ENCODE peak calls at places on chromosomes 4 and X, in nine cellular contexts. V is GM12865, U is HFF-Myc, C is mucosa of descending colon, M is ovary, I is fibroblast of lung, Y is transverse colon, K is bronchial epithelial cell, N is AG04450. W is an unnamed sample.

GRCh38 chr4:155590751-155591150 is 75.9 kb upstream of the GUCY1A1 start:
- DNase-seq in V (no peak), U (no peak), C (no peak), M (no peak), I (no peak), Y (no peak), K (no peak), N (no peak), W (no peak)

GRCh38 chr4:6855692-6856297 is 53.8 kb upstream of the TBC1D14 start:
- DNase-seq in V (peak), U (peak), C (no peak), M (no peak), I (peak), Y (no peak), K (peak), N (peak), W (peak)

GRCh38 chrX:23557070-23557469 is 110.2 kb upstream of the PRDX4 start:
- DNase-seq in V (peak), U (no peak), C (no peak), M (no peak), I (peak), Y (no peak), K (no peak), N (no peak), W (no peak)

GRCh38 chr4:53706422-53707032 is 115.2 kb upstream of the LNX1 start:
- DNase-seq in V (peak), U (peak), C (no peak), M (no peak), I (peak), Y (no peak), K (peak), N (no peak), W (no peak)

GRCh38 chr4:132548463-132548862 is 600.6 kb upstream of the PCDH10 start:
- DNase-seq in V (no peak), U (no peak), C (no peak), M (no peak), I (no peak), Y (no peak), K (no peak), N (no peak), W (no peak)

GRCh38 chrX:12978205-12979010 is 3.5 kb downstream of the TMSB4X start:
- DNase-seq in V (peak), U (no peak), C (peak), M (peak), I (peak), Y (peak), K (peak), N (peak), W (peak)

GRCh38 chr4:4872148-4872903 is 12.9 kb downstream of the MSX1 start:
- DNase-seq in V (no peak), U (no peak), C (no peak), M (no peak), I (no peak), Y (no peak), K (no peak), N (no peak), W (no peak)

GRCh38 chrX:137052641-137053235 is 18.9 kb upstream of the GPR101 start:
- DNase-seq in V (no peak), U (no peak), C (no peak), M (no peak), I (no peak), Y (no peak), K (no peak), N (no peak), W (no peak)

GRCh38 chr4:145731026-145731425 is 51.1 kb downstream of the C4orf51 start:
- DNase-seq in V (no peak), U (no peak), C (peak), M (no peak), I (peak), Y (peak), K (no peak), N (peak), W (peak)

GRCh38 chrX:128458888-128459287 is 406.7 kb upstream of the ACTRT1 start:
- DNase-seq in V (no peak), U (no peak), C (no peak), M (no peak), I (peak), Y (no peak), K (peak), N (no peak), W (no peak)

GRCh38 chr4:178672512-178672911 is 1230.3 kb upstream of the AGA start:
- DNase-seq in V (no peak), U (no peak), C (no peak), M (no peak), I (peak), Y (no peak), K (no peak), N (no peak), W (no peak)

GRCh38 chr4:59120287-59120814 is 2010.2 kb upstream of the IGFBP7 start:
- DNase-seq in V (no peak), U (no peak), C (no peak), M (no peak), I (no peak), Y (no peak), K (no peak), N (no peak), W (no peak)

GRCh38 chrX:22634751-22635150 is 362.0 kb downstream of the CBLL2 start:
- DNase-seq in V (no peak), U (no peak), C (no peak), M (no peak), I (peak), Y (no peak), K (no peak), N (no peak), W (no peak)

GRCh38 chr4:151325320-151326246 is at the start of gene SH3D19:
- DNase-seq in V (no peak), U (no peak), C (peak), M (peak), I (peak), Y (peak), K (peak), N (no peak), W (no peak)

GRCh38 chr4:133869486-133869885 is 332.1 kb downstream of the PABPC4L start:
- DNase-seq in V (no peak), U (no peak), C (no peak), M (no peak), I (peak), Y (no peak), K (no peak), N (no peak), W (no peak)

GRCh38 chr4:72631296-72631695 is 62.3 kb upstream of the ADAMTS3 start:
- DNase-seq in V (no peak), U (peak), C (no peak), M (peak), I (peak), Y (no peak), K (peak), N (peak), W (peak)

GRCh38 chrX:68693481-68694410 is 46.3 kb downstream of the STARD8 start:
- DNase-seq in V (peak), U (no peak), C (peak), M (peak), I (peak), Y (peak), K (no peak), N (no peak), W (no peak)

GRCh38 chr4:97778174-97778573 is 365.1 kb downstream of the STPG2 start:
- DNase-seq in V (no peak), U (no peak), C (no peak), M (no peak), I (no peak), Y (no peak), K (no peak), N (no peak), W (no peak)

GRCh38 chr4:107854326-107855030 is 29.7 kb downstream of the SGMS2 start:
- DNase-seq in V (no peak), U (no peak), C (no peak), M (no peak), I (peak), Y (no peak), K (no peak), N (no peak), W (no peak)

GRCh38 chrX:77167993-77168392 is 279.2 kb upstream of the FGF16 start:
- DNase-seq in V (no peak), U (no peak), C (no peak), M (no peak), I (no peak), Y (no peak), K (peak), N (no peak), W (no peak)

GRCh38 chr4:8090312-8090711 is 68.3 kb downstream of the ABLIM2 start:
- DNase-seq in V (no peak), U (no peak), C (peak), M (no peak), I (peak), Y (peak), K (peak), N (no peak), W (no peak)

GRCh38 chr4:148293571-148293970 is 148.6 kb downstream of the NR3C2 start:
- DNase-seq in V (no peak), U (no peak), C (no peak), M (no peak), I (no peak), Y (no peak), K (no peak), N (no peak), W (no peak)

GRCh38 chr4:183729430-183730328 is 70.6 kb downstream of the TRAPPC11 start:
- DNase-seq in V (peak), U (no peak), C (no peak), M (no peak), I (peak), Y (no peak), K (peak), N (no peak), W (no peak)

GRCh38 chrX:64204701-64205440 is 637 bp downstream of the AMER1 start:
- DNase-seq in V (peak), U (no peak), C (peak), M (peak), I (peak), Y (no peak), K (peak), N (no peak), W (no peak)

GRCh38 chr4:11565213-11565612 is 136.5 kb upstream of the HS3ST1 start:
- DNase-seq in V (no peak), U (no peak), C (no peak), M (no peak), I (no peak), Y (no peak), K (no peak), N (no peak), W (no peak)

GRCh38 chrX:130228871-130229270 is 39.8 kb downstream of the ZNF280C start:
- DNase-seq in V (no peak), U (no peak), C (no peak), M (no peak), I (no peak), Y (no peak), K (no peak), N (no peak), W (no peak)

GRCh38 chr4:15354358-15354757 is 73.5 kb upstream of the C1QTNF7 start:
- DNase-seq in V (no peak), U (no peak), C (no peak), M (no peak), I (no peak), Y (no peak), K (no peak), N (no peak), W (no peak)

GRCh38 chrX:12115377-12115776 is 22.9 kb upstream of the FRMPD4 start:
- DNase-seq in V (no peak), U (no peak), C (no peak), M (no peak), I (no peak), Y (no peak), K (no peak), N (no peak), W (no peak)

GRCh38 chr4:82248903-82249632 is 124.7 kb downstream of the HNRNPD start:
- DNase-seq in V (no peak), U (no peak), C (no peak), M (no peak), I (no peak), Y (no peak), K (no peak), N (no peak), W (no peak)

GRCh38 chr4:115548123-115548522 is 434.7 kb upstream of the NDST4 start:
- DNase-seq in V (no peak), U (no peak), C (no peak), M (no peak), I (no peak), Y (no peak), K (no peak), N (no peak), W (no peak)

GRCh38 chrX:102765794-102766193 is 45.3 kb downstream of the GPRASP3 start:
- DNase-seq in V (no peak), U (peak), C (no peak), M (no peak), I (peak), Y (peak), K (peak), N (no peak), W (no peak)

GRCh38 chrX:154458116-154458953 is at the start of gene PLXNA3:
- DNase-seq in V (peak), U (no peak), C (peak), M (peak), I (peak), Y (peak), K (no peak), N (no peak), W (no peak)

GRCh38 chr4:75708218-75708691 is 16.1 kb upstream of the USO1 start:
- DNase-seq in V (peak), U (no peak), C (no peak), M (no peak), I (no peak), Y (peak), K (no peak), N (no peak), W (no peak)
- TF ChIP-seq CTCF in V (peak), U (peak), C (no peak), M (no peak), I (peak), Y (peak), K (no peak), N (peak), W (no peak)

DNA sequence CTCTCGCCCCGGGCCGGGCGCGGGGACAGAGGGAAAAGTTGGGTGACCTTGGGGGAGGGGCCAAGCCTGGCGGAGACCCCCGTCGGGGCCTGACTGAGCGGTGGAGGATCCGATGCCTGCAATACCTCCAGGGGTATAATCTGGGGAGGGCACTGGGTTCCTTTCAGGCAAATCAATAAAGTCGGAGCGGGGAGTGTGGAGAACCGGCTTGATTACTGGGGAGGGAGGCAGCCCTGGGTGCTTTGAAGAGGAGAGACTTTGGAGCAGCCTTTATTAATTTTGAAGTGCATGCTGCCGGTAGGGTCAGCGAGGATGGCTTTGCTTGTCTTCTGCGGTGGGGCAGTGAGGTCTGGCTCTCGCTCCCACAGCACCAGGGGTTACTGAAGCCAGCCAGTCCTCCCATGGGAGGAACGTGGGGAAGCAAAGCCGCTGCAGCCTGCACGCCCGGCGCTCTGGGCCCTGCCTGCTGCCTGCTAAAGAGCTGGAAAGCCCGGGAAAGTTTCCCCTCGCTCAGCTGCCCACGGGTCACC is 396 bp upstream of the LGI2 start:
- DNase-seq in V (no peak), U (no peak), C (no peak), M (peak), I (peak), Y (peak), K (no peak), N (no peak), W (no peak)
- H3K4me3 ChIP-seq in V (no peak), U (no peak), C (no peak), M (peak), I (peak), Y (peak), K (no peak), N (peak), W (peak)

GRCh38 chr4:47662975-47663374 is 174.9 kb downstream of the CORIN start:
- DNase-seq in V (peak), U (no peak), C (no peak), M (no peak), I (no peak), Y (no peak), K (no peak), N (no peak), W (no peak)
- TF ChIP-seq CTCF in V (peak), U (peak), C (no peak), M (no peak), I (no peak), Y (peak), K (peak), N (peak), W (no peak)

GRCh38 chr4:40843696-40844095 is 93.9 kb downstream of the NSUN7 start:
- DNase-seq in V (peak), U (no peak), C (no peak), M (no peak), I (no peak), Y (no peak), K (no peak), N (no peak), W (no peak)
- H3K4me3 ChIP-seq in V (no peak), U (no peak), C (no peak), M (no peak), I (no peak), Y (no peak), K (no peak), N (no peak), W (no peak)

GRCh38 chr4:87644286-87644685 is 5.8 kb upstream of the DMP1 start:
- DNase-seq in V (no peak), U (no peak), C (no peak), M (no peak), I (no peak), Y (no peak), K (no peak), N (no peak), W (no peak)
- TF ChIP-seq CTCF in V (no peak), U (no peak), C (no peak), M (no peak), I (no peak), Y (no peak), K (no peak), N (no peak), W (no peak)

GRCh38 chr4:52015366-52015765 is 4.8 kb downstream of the LRRC66 start:
- DNase-seq in V (no peak), U (peak), C (no peak), M (no peak), I (peak), Y (no peak), K (no peak), N (no peak), W (no peak)

GRCh38 chr4:52014903-52015302 is 5.3 kb downstream of the LRRC66 start:
- DNase-seq in V (no peak), U (no peak), C (no peak), M (no peak), I (no peak), Y (no peak), K (no peak), N (no peak), W (no peak)

GRCh38 chr4:52016985-52017384 is 3.2 kb downstream of the LRRC66 start:
- DNase-seq in V (no peak), U (no peak), C (no peak), M (no peak), I (no peak), Y (peak), K (no peak), N (no peak), W (no peak)

GRCh38 chr4:52017809-52018208 is 2.4 kb downstream of the LRRC66 start:
- DNase-seq in V (no peak), U (no peak), C (no peak), M (no peak), I (no peak), Y (no peak), K (no peak), N (no peak), W (no peak)

GRCh38 chr4:52019941-52020657 is at the start of gene LRRC66:
- DNase-seq in V (no peak), U (no peak), C (peak), M (no peak), I (no peak), Y (peak), K (peak), N (no peak), W (no peak)
- H3K4me3 ChIP-seq in V (no peak), U (no peak), C (peak), M (no peak), I (no peak), Y (no peak), K (no peak), N (no peak), W (no peak)

DNA sequence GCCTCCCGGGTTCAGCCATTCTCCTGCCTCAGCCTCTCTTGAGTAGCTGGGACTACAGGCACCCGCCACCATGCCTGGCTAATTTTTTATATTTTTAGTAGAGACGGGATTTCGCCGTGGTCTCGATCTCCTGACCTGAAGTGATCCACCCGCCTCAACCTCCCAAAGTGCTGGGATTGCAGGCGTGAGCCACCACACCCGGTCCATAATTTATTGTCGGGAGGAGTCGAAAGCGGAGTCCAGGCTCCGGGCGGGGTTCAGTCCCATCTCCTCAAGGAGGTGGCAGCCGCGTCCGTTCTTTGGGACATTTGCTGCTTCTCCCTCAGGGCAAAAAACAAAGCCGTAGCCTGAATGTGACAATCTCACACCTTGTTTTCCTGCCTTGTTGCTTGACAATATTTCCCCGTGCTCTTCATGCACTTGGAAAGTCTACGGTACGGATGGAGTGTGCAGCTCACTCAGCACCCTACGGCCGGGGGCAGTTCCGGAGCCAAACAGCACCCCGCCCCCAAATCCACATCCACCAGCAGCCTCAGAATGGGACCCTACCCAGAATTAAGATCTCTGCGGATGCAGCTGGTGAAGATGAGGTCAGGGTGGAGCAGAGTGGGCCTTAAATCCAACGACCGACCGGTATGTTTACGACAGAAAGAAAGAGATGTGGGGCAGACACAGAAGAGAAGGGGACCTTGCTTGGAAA is 9.6 kb downstream of the GTPBP6 start:
- DNase-seq in V (no peak), U (no peak), C (peak), M (peak), I (no peak), Y (no peak), K (no peak), N (no peak), W (no peak)
- TF ChIP-seq CTCF in V (no peak), U (no peak), C (no peak), M (no peak), I (no peak), Y (no peak), K (no peak), N (no peak), W (no peak)

DNA sequence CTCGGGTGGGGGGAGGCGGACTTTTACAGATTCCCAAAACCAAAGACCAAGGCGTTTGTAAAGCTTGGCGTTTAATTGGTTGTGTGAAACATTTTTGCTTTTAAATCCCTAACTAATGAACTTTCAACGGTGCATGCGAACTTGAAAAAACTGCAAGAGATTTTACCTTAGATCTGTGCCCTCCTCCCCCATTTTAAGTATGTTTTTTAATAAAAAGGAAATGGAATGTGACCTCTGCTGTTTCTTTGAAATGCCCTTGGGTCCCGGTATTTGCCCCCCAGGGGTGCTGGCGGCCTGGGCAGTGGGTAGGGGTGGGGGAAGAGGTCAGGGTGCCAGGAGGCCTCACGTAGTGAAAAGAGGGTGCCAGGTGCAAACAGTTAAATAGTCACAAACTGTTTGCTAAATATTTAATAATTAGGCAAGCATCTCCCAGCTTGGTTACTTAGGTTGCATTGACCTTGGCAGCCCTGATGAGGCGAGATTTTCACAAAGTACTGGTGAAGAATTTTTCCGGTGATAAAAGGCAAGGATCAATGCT is 209.8 kb downstream of the NWD2 start:
- DNase-seq in V (no peak), U (no peak), C (peak), M (no peak), I (no peak), Y (no peak), K (no peak), N (no peak), W (no peak)
- H3K4me3 ChIP-seq in V (no peak), U (no peak), C (no peak), M (peak), I (no peak), Y (peak), K (peak), N (no peak), W (no peak)

W was measured in AG04449.